ENCODE peak calls at places on chromosomes 2 and 18, in eight cellular contexts. O is mesothelial cell of epicardium, P is NB4, Y is coronary artery, S is endodermal cell, M is endothelial cell, Q is GM12865, K is AG10803. T is an unnamed sample.

GRCh38 chr2:85828725-85829124 is 60.1 kb downstream of the ST3GAL5 start:
- DNase-seq in O (no peak), P (no peak), Y (no peak), S (no peak), M (no peak), Q (no peak), K (peak), T (no peak)

GRCh38 chr2:17752892-17753802 is 463 bp downstream of the SMC6 start:
- DNase-seq in O (peak), P (peak), Y (peak), S (peak), M (peak), Q (peak), K (peak), T (no peak)

GRCh38 chr2:58535994-58536393 is 294.9 kb upstream of the FANCL start:
- DNase-seq in O (no peak), P (no peak), Y (no peak), S (peak), M (no peak), Q (no peak), K (no peak), T (no peak)

GRCh38 chr18:46322941-46323340 is 218.8 kb downstream of the HAUS1 start:
- DNase-seq in O (no peak), P (no peak), Y (no peak), S (no peak), M (no peak), Q (no peak), K (no peak), T (no peak)

GRCh38 chr2:205644018-205644417 is 38.3 kb upstream of the NRP2 start:
- DNase-seq in O (no peak), P (no peak), Y (no peak), S (no peak), M (no peak), Q (no peak), K (no peak), T (no peak)

GRCh38 chr2:199144036-199144435 is 313.7 kb downstream of the SATB2 start:
- DNase-seq in O (no peak), P (no peak), Y (no peak), S (no peak), M (no peak), Q (no peak), K (peak), T (no peak)

GRCh38 chr2:37993135-37993534 is 68.0 kb downstream of the RMDN2 start:
- DNase-seq in O (no peak), P (peak), Y (no peak), S (no peak), M (no peak), Q (no peak), K (no peak), T (no peak)

GRCh38 chr2:150127995-150128394 is 359.5 kb downstream of the RND3 start:
- DNase-seq in O (no peak), P (no peak), Y (no peak), S (no peak), M (no peak), Q (no peak), K (peak), T (no peak)

GRCh38 chr2:88857951-88858406 is 166.5 kb downstream of the RPIA start:
- DNase-seq in O (no peak), P (peak), Y (no peak), S (no peak), M (no peak), Q (no peak), K (no peak), T (no peak)

GRCh38 chr2:88090446-88091283 is 23.0 kb downstream of the SMYD1 start:
- DNase-seq in O (no peak), P (peak), Y (no peak), S (no peak), M (no peak), Q (no peak), K (no peak), T (no peak)

GRCh38 chr2:85843543-85843942 is 45.2 kb downstream of the ST3GAL5 start:
- DNase-seq in O (no peak), P (peak), Y (no peak), S (peak), M (no peak), Q (peak), K (no peak), T (no peak)

GRCh38 chr18:4119813-4120212 is 335.3 kb downstream of the DLGAP1 start:
- DNase-seq in O (no peak), P (no peak), Y (no peak), S (no peak), M (no peak), Q (no peak), K (no peak), T (no peak)
- TF ChIP-seq CTCF in O (no peak), P (no peak), Y (no peak), S (peak), M (no peak), Q (no peak), K (no peak), T (no peak)

DNA sequence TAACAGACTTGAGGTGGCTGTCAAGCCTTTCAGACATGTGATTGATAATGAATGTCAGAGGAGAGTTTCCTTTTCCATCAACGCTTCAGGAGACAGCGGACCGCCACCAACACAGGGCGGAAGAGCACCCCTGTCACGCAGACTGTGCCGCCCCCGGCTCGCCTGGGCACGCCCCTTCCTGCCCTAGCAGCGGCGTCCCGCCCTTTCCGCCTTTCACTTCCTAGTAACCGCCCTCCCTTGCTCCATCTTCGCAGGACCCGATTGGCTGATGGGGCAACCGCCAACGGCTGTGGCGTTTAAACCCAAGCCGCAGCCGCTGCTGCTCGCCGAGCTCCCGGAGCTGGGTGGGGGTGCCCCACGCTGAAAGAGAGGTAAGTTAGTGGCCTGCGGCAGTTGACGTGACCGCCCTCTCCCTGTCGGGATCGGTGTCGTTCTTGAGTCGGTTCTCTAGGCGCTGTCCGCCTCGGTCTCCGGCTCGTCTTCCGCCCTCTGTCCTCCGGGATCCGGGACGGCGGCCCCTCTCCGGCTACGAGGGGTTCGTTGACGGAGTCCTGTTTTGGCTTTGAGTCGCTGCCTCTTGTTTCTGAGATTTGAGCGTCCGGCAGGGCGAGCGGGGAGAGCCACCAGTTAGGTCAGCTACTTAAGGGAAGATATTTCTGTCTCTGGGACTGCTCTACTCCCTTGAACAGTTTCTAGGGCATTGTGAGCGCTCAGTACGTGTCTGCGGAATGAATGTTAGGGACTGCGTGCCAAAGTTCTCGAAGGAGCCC is at the start of gene SGO2:
- DNase-seq in O (peak), P (peak), Y (peak), S (peak), M (peak), Q (peak), K (peak), T (peak)
- TF ChIP-seq CTCF in O (no peak), P (no peak), Y (no peak), S (peak), M (no peak), Q (no peak), K (peak), T (no peak)

GRCh38 chr2:118881490-118882129 is 34.2 kb upstream of the EN1 start:
- DNase-seq in O (peak), P (peak), Y (no peak), S (peak), M (peak), Q (peak), K (peak), T (no peak)
- TF ChIP-seq CTCF in O (peak), P (peak), Y (peak), S (peak), M (peak), Q (peak), K (peak), T (peak)

DNA sequence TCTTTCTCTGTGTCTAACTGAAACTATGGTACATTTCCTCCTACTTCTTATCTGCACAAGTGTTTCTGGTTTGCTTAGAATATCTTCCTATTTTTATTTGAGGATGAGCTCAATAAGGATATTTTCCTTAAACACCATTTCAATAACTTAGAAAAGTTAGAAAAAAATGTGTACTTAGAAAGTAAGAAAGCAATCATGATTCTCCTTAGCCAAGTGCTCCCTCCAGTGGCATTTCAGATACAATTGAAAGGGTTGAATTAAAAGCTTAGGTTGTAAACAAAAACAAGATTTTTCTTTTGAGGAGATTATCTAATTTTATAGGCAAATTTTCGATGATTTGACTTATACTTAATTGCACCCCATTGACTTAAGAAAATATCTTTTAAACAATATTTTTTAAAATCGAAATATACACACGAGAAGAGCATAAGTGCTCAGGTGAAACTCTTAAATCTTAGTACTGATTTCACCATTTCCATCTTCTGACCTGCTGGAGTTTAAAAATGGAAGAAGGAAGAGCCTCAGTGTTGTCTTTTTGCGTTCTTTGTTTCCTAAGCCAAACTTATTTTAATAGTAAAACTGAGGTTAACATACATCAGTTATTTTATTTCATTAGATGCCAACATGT is 26.9 kb downstream of the C18orf63 start:
- DNase-seq in O (no peak), P (peak), Y (no peak), S (no peak), M (peak), Q (peak), K (peak), T (no peak)
- TF ChIP-seq CTCF in O (peak), P (peak), Y (peak), S (peak), M (peak), Q (peak), K (peak), T (peak)

GRCh38 chr2:200486529-200486928 is 23.3 kb downstream of the KCTD18 start:
- DNase-seq in O (no peak), P (no peak), Y (no peak), S (no peak), M (no peak), Q (no peak), K (no peak), T (no peak)

GRCh38 chr2:200484934-200485333 is 24.9 kb downstream of the KCTD18 start:
- DNase-seq in O (no peak), P (no peak), Y (no peak), S (no peak), M (no peak), Q (no peak), K (no peak), T (no peak)

GRCh38 chr2:200482194-200482593 is 27.7 kb downstream of the KCTD18 start:
- DNase-seq in O (no peak), P (no peak), Y (no peak), S (no peak), M (no peak), Q (no peak), K (no peak), T (no peak)

GRCh38 chr2:200479617-200480292 is 30.1 kb downstream of the KCTD18 start:
- DNase-seq in O (no peak), P (no peak), Y (no peak), S (no peak), M (no peak), Q (no peak), K (peak), T (no peak)

DNA sequence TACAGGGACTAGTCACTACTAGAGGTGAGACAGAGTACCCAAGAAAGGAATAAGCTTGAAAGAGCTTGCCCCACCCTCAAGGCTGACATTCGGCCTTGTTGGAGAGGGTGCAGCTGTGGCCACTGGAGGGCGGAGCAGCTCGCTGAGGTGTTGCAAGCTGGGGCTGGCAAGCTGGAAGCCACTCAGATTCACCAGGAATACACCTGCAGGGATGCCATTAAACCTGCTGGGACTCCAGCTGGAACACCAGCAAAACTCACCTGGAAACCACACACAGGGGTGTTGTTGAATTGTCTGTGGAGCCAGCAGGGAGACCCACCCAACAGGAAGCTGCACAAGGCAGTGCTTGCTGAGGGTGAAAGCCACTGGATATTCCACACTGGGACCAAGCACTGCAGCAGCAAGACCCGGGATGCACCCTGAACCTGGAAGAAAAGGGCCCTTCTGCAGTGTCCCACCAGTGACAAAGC is 26.1 kb downstream of the KCTD18 start:
- DNase-seq in O (no peak), P (peak), Y (no peak), S (peak), M (peak), Q (peak), K (no peak), T (no peak)
- TF ChIP-seq CTCF in O (peak), P (peak), Y (no peak), S (peak), M (peak), Q (peak), K (peak), T (no peak)

DNA sequence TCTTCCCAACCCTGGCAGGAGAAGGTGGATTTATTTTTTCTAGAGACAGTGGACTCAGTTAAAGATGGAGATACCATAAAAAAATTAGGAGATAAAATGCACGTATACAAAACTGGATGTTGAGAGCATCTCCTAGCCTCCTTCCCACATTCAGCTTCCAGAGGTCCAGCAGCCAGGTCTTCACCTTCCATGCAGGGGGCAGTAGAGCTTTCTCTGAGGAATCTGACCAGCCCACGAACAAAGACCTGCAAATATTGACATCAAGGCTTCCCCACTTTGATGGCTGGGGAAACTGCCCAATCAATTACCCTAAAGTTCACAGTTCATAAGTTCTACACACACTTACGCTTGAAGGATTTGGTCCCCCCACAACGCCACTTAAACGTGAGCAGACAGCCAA is 24.5 kb downstream of the AQP4 start:
- DNase-seq in O (no peak), P (no peak), Y (no peak), S (peak), M (no peak), Q (no peak), K (no peak), T (no peak)
- TF ChIP-seq CTCF in O (no peak), P (no peak), Y (no peak), S (peak), M (no peak), Q (no peak), K (no peak), T (no peak)

GRCh38 chr2:28405537-28405936 is 12.9 kb downstream of the FOSL2 start:
- DNase-seq in O (no peak), P (no peak), Y (no peak), S (no peak), M (no peak), Q (no peak), K (no peak), T (no peak)

GRCh38 chr2:28408764-28409599 is 16.3 kb downstream of the FOSL2 start:
- DNase-seq in O (no peak), P (peak), Y (no peak), S (no peak), M (no peak), Q (no peak), K (peak), T (no peak)

GRCh38 chr2:28406276-28407096 is 13.8 kb downstream of the FOSL2 start:
- DNase-seq in O (no peak), P (peak), Y (no peak), S (no peak), M (no peak), Q (no peak), K (peak), T (peak)

GRCh38 chr2:28407976-28408690 is 15.5 kb downstream of the FOSL2 start:
- DNase-seq in O (no peak), P (no peak), Y (no peak), S (no peak), M (no peak), Q (no peak), K (no peak), T (no peak)

GRCh38 chr2:28407131-28407975 is 14.7 kb downstream of the FOSL2 start:
- DNase-seq in O (no peak), P (no peak), Y (no peak), S (no peak), M (no peak), Q (no peak), K (no peak), T (no peak)
- TF ChIP-seq CTCF in O (no peak), P (no peak), Y (no peak), S (no peak), M (no peak), Q (no peak), K (no peak), T (no peak)

GRCh38 chr2:28419003-28419704 is 26.5 kb downstream of the FOSL2 start:
- DNase-seq in O (no peak), P (peak), Y (no peak), S (no peak), M (no peak), Q (peak), K (no peak), T (no peak)
- TF ChIP-seq CTCF in O (no peak), P (no peak), Y (no peak), S (peak), M (no peak), Q (peak), K (no peak), T (no peak)